ENCODE peak calls at places on chromosome 6, in five cellular contexts. One of them, this sample, is unnamed.
A peak's percentile ranks its signal among the peaks of the same experiment; 100 is the strongest.

GRCh38 chr6:45445749-45446454 is 68.2 kb upstream of the SUPT3H start:
- DNase-seq in testis: peak; percentile 20
- DNase-seq in PC-3: peak; percentile 99
- DNase-seq in RWPE1: peak; percentile 86
- DNase-seq in IMR-90: peak; percentile 99
- DNase-seq in this sample: peak; percentile 95

GRCh38 chr6:168045706-168046620 is 33.0 kb downstream of the FRMD1 start:
- DNase-seq in testis: no peak
- DNase-seq in PC-3: no peak
- DNase-seq in RWPE1: no peak
- DNase-seq in IMR-90: peak; percentile 9
- DNase-seq in this sample: no peak

GRCh38 chr6:18823782-18824386 is 436.7 kb downstream of the RNF144B start:
- DNase-seq in testis: peak; percentile 87
- DNase-seq in PC-3: peak; percentile 62
- DNase-seq in RWPE1: no peak
- DNase-seq in IMR-90: peak; percentile 1
- DNase-seq in this sample: peak; percentile 28

GRCh38 chr6:443621-444175 is 52.1 kb downstream of the IRF4 start:
- DNase-seq in testis: no peak
- DNase-seq in PC-3: no peak
- DNase-seq in RWPE1: no peak
- DNase-seq in IMR-90: no peak
- DNase-seq in this sample: no peak

GRCh38 chr6:130587778-130588520 is 222.1 kb downstream of the TMEM200A start:
- DNase-seq in testis: no peak
- DNase-seq in PC-3: peak; percentile 73
- DNase-seq in RWPE1: peak; percentile 36
- DNase-seq in IMR-90: peak; percentile 91
- DNase-seq in this sample: peak; percentile 84

GRCh38 chr6:47440722-47441121 is 36.9 kb upstream of the CD2AP start:
- DNase-seq in testis: no peak
- DNase-seq in PC-3: no peak
- DNase-seq in RWPE1: no peak
- DNase-seq in IMR-90: no peak
- DNase-seq in this sample: peak; percentile 32

GRCh38 chr6:106692823-106693216 is 63.4 kb downstream of the QRSL1 start:
- DNase-seq in testis: no peak
- DNase-seq in PC-3: no peak
- DNase-seq in RWPE1: no peak
- DNase-seq in IMR-90: no peak
- DNase-seq in this sample: no peak

GRCh38 chr6:156948807-156949206 is 171.6 kb downstream of the ARID1B start:
- DNase-seq in testis: no peak
- DNase-seq in PC-3: peak; percentile 81
- DNase-seq in RWPE1: peak; percentile 46
- DNase-seq in IMR-90: peak; percentile 97
- DNase-seq in this sample: peak; percentile 91

GRCh38 chr6:81808834-81809598 is 56.5 kb upstream of the TENT5A start:
- DNase-seq in testis: no peak
- DNase-seq in PC-3: no peak
- DNase-seq in RWPE1: no peak
- DNase-seq in IMR-90: no peak
- DNase-seq in this sample: no peak

GRCh38 chr6:127641905-127642304 is 64.9 kb downstream of the C6orf58 start:
- DNase-seq in testis: no peak
- DNase-seq in PC-3: peak; percentile 64
- DNase-seq in RWPE1: peak; percentile 45
- DNase-seq in IMR-90: peak; percentile 36
- DNase-seq in this sample: peak; percentile 20

GRCh38 chr6:159094444-159095252 is 49.9 kb upstream of the TAGAP start:
- DNase-seq in testis: peak; percentile 14
- DNase-seq in PC-3: no peak
- DNase-seq in RWPE1: no peak
- DNase-seq in IMR-90: no peak
- DNase-seq in this sample: no peak

GRCh38 chr6:157709514-157709913 is 113.5 kb upstream of the SNX9 start:
- DNase-seq in testis: no peak
- DNase-seq in PC-3: no peak
- DNase-seq in RWPE1: no peak
- DNase-seq in IMR-90: no peak
- DNase-seq in this sample: no peak

GRCh38 chr6:158914923-158915322 is 85.1 kb downstream of the RSPH3 start:
- DNase-seq in testis: no peak
- DNase-seq in PC-3: no peak
- DNase-seq in RWPE1: no peak
- DNase-seq in IMR-90: no peak
- DNase-seq in this sample: no peak

GRCh38 chr6:168496932-168497331 is 55.9 kb downstream of the SMOC2 start:
- DNase-seq in testis: no peak
- DNase-seq in PC-3: no peak
- DNase-seq in RWPE1: no peak
- DNase-seq in IMR-90: no peak
- DNase-seq in this sample: no peak

GRCh38 chr6:23016701-23017100 is 447.3 kb downstream of the HDGFL1 start:
- DNase-seq in testis: no peak
- DNase-seq in PC-3: no peak
- DNase-seq in RWPE1: no peak
- DNase-seq in IMR-90: no peak
- DNase-seq in this sample: no peak

GRCh38 chr6:753486-753885 is 60.5 kb upstream of the EXOC2 start:
- DNase-seq in testis: no peak
- DNase-seq in PC-3: peak; percentile 7
- DNase-seq in RWPE1: no peak
- DNase-seq in IMR-90: no peak
- DNase-seq in this sample: no peak

GRCh38 chr6:157873735-157874344 is 50.8 kb downstream of the SNX9 start:
- DNase-seq in testis: peak; percentile 80
- DNase-seq in PC-3: peak; percentile 72
- DNase-seq in RWPE1: peak; percentile 63
- DNase-seq in IMR-90: peak; percentile 64
- DNase-seq in this sample: peak; percentile 56

GRCh38 chr6:34195726-34196115 is 41.0 kb upstream of the HMGA1 start:
- DNase-seq in testis: no peak
- DNase-seq in PC-3: no peak
- DNase-seq in RWPE1: no peak
- DNase-seq in IMR-90: no peak
- DNase-seq in this sample: no peak

GRCh38 chr6:94074764-94075163 is 655.4 kb upstream of the EPHA7 start:
- DNase-seq in testis: no peak
- DNase-seq in PC-3: no peak
- DNase-seq in RWPE1: no peak
- DNase-seq in IMR-90: no peak
- DNase-seq in this sample: no peak

GRCh38 chr6:96237656-96238347 is 222.0 kb downstream of the FUT9 start:
- DNase-seq in testis: no peak
- DNase-seq in PC-3: no peak
- DNase-seq in RWPE1: no peak
- DNase-seq in IMR-90: no peak
- DNase-seq in this sample: no peak

GRCh38 chr6:31125162-31125561 is 4.9 kb upstream of the CDSN start:
- DNase-seq in testis: no peak
- DNase-seq in PC-3: peak; percentile 87
- DNase-seq in RWPE1: peak; percentile 75
- DNase-seq in IMR-90: peak; percentile 14
- DNase-seq in this sample: peak; percentile 95

GRCh38 chr6:56570434-56571359 is 72.0 kb downstream of the DST start:
- DNase-seq in testis: no peak
- DNase-seq in PC-3: peak; percentile 60
- DNase-seq in RWPE1: peak; percentile 29
- DNase-seq in IMR-90: peak; percentile 39
- DNase-seq in this sample: no peak

GRCh38 chr6:67328269-67328668 is 1306.8 kb upstream of the ADGRB3 start:
- DNase-seq in testis: no peak
- DNase-seq in PC-3: no peak
- DNase-seq in RWPE1: no peak
- DNase-seq in IMR-90: no peak
- DNase-seq in this sample: no peak

GRCh38 chr6:64717281-64717680 is 989.7 kb downstream of the EYS start:
- DNase-seq in testis: no peak
- DNase-seq in PC-3: no peak
- DNase-seq in RWPE1: no peak
- DNase-seq in IMR-90: no peak
- DNase-seq in this sample: no peak

GRCh38 chr6:158648682-158649131 is 1.1 kb upstream of the SYTL3 start:
- DNase-seq in testis: no peak
- DNase-seq in PC-3: peak; percentile 44
- DNase-seq in RWPE1: peak; percentile 53
- DNase-seq in IMR-90: peak; percentile 96
- DNase-seq in this sample: peak; percentile 90

GRCh38 chr6:18330548-18331066 is 56.5 kb upstream of the RNF144B start:
- DNase-seq in testis: no peak
- DNase-seq in PC-3: no peak
- DNase-seq in RWPE1: no peak
- DNase-seq in IMR-90: no peak
- DNase-seq in this sample: no peak

GRCh38 chr6:129759851-129760595 is 50.0 kb upstream of the ARHGAP18 start:
- DNase-seq in testis: no peak
- DNase-seq in PC-3: no peak
- DNase-seq in RWPE1: no peak
- DNase-seq in IMR-90: peak; percentile 30
- DNase-seq in this sample: no peak

GRCh38 chr6:3210024-3210610 is 17.3 kb downstream of the TUBB2B start:
- DNase-seq in testis: no peak
- DNase-seq in PC-3: no peak
- DNase-seq in RWPE1: no peak
- DNase-seq in IMR-90: peak; percentile 33
- DNase-seq in this sample: no peak

GRCh38 chr6:43009124-43009523 is 4.6 kb downstream of the MEA1 start:
- DNase-seq in testis: peak; percentile 85
- DNase-seq in PC-3: peak; percentile 58
- DNase-seq in RWPE1: no peak
- DNase-seq in IMR-90: peak; percentile 27
- DNase-seq in this sample: no peak

DNA sequence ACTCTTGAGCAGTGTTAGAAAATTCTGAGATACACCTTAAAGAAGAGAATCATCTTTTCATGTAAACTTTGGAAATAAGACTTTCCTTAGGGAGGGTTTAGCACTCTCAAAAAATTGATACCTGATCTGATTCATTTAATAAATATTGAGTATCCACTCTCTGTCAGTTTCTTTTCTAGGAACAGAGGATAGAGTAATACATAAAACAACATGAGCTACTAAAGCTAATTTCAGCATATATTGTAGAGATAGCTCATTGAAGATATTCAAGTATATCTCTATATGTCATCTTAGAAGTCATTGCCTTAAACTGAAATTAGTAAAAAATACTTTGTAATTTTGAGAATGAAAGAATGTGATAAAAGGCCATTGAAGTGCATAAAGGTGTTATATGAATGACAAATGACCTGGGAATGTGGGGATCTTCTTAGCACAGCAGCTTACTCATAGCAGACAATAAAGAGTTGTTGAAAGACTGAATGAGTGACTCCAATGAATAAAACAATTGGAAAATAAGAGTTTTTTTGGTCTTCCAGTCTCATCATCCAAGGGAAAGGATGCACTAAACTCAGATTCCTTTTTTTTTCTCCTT is 29.2 kb downstream of the RHAG start:
- DNase-seq in testis: no peak
- DNase-seq in PC-3: peak; percentile 10
- DNase-seq in RWPE1: peak; percentile 34
- DNase-seq in IMR-90: no peak
- DNase-seq in this sample: peak; percentile 33
- TF ChIP-seq CTCF in testis: no peak
- TF ChIP-seq CTCF in PC-3: peak; percentile 6
- TF ChIP-seq CTCF in RWPE1: peak; percentile 55
- TF ChIP-seq CTCF in IMR-90: no peak
- TF ChIP-seq CTCF in this sample: no peak

DNA sequence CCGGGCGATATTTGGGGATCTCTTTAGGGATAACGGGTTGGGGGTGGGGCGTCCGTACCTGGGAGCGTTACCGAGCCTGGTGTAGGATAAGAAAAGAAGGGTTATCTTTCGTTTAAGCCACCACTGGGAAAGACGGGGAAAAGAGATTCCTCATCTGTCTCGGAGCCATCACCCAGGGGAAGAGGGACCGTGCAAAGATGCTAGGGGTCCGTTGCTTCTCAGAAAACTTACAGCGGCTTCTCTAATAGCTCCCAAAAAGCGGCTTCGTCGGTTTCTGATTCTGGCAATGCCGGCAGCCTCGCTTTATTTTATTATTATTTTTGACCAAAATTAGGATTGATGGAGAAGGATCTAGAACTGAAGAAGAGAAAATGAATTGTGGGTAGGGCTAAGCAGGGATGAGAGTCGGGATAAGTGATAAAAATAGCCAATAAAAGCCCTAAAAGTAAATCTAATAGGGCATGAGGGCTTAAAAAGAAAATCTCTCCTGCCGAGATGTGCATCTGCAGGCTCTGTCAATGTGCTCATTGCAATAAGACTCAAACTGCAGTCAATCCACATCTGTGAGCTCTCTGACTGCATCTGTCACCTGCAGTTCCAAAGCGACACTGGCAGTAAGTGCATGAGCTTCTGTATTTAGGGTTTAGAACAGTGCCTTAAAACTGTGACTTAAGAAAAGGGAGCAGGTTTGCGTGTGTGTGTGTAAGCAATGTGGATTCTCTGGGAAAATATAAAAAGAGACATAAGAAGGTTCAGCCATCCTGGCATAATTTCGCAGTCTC is 801 bp downstream of the TBPL1 start:
- DNase-seq in testis: no peak
- DNase-seq in PC-3: no peak
- DNase-seq in RWPE1: no peak
- DNase-seq in IMR-90: no peak
- DNase-seq in this sample: no peak
- H3K27ac ChIP-seq in testis: peak overlapping the region; percentile 95
- H3K27ac ChIP-seq in PC-3: no peak overlapping the region
- H3K27ac ChIP-seq in RWPE1: peak overlapping the region; percentile 92
- H3K27ac ChIP-seq in IMR-90: peak overlapping the region; percentile 53
- H3K27ac ChIP-seq in this sample: peak overlapping the region; percentile 66

GRCh38 chr6:116060572-116061283 is at the start of gene FRK:
- DNase-seq in testis: peak; percentile 31
- DNase-seq in PC-3: peak; percentile 64
- DNase-seq in RWPE1: peak; percentile 46
- DNase-seq in IMR-90: peak; percentile 24
- DNase-seq in this sample: peak; percentile 92
- TF ChIP-seq CTCF in testis: no peak
- TF ChIP-seq CTCF in PC-3: peak; percentile 55
- TF ChIP-seq CTCF in RWPE1: no peak
- TF ChIP-seq CTCF in IMR-90: peak; percentile 21
- TF ChIP-seq CTCF in this sample: peak; percentile 34

GRCh38 chr6:11315743-11316437 is 83.4 kb upstream of the NEDD9 start:
- DNase-seq in testis: no peak
- DNase-seq in PC-3: peak; percentile 93
- DNase-seq in RWPE1: peak; percentile 57
- DNase-seq in IMR-90: peak; percentile 93
- DNase-seq in this sample: peak; percentile 93

GRCh38 chr6:11311970-11312369 is 79.5 kb upstream of the NEDD9 start:
- DNase-seq in testis: no peak
- DNase-seq in PC-3: no peak
- DNase-seq in RWPE1: no peak
- DNase-seq in IMR-90: no peak
- DNase-seq in this sample: no peak

GRCh38 chr6:11317885-11318771 is 85.7 kb upstream of the NEDD9 start:
- DNase-seq in testis: no peak
- DNase-seq in PC-3: peak; percentile 98
- DNase-seq in RWPE1: peak; percentile 90
- DNase-seq in IMR-90: peak; percentile 98
- DNase-seq in this sample: peak; percentile 99

GRCh38 chr6:11309947-11310665 is 77.6 kb upstream of the NEDD9 start:
- DNase-seq in testis: no peak
- DNase-seq in PC-3: peak; percentile 16
- DNase-seq in RWPE1: no peak
- DNase-seq in IMR-90: peak; percentile 25
- DNase-seq in this sample: no peak

GRCh38 chr6:11313207-11313606 is 80.7 kb upstream of the NEDD9 start:
- DNase-seq in testis: no peak
- DNase-seq in PC-3: no peak
- DNase-seq in RWPE1: no peak
- DNase-seq in IMR-90: no peak
- DNase-seq in this sample: no peak
- H3K27ac ChIP-seq in testis: no peak overlapping the region
- H3K27ac ChIP-seq in PC-3: no peak overlapping the region
- H3K27ac ChIP-seq in RWPE1: no peak overlapping the region
- H3K27ac ChIP-seq in IMR-90: no peak overlapping the region
- H3K27ac ChIP-seq in this sample: no peak overlapping the region